ENCODE peak calls at places on chromosome 16, in four cellular contexts. V is nephron progenitor cell, R is kidney, I is PC-9. E is an unnamed sample.

GRCh38 chr16:84156342-84156784 is 11.3 kb downstream of the DNAAF1 start:
- DNase-seq in I (peak), R (no peak), V (no peak), E (peak)

GRCh38 chr16:67666538-67667433 is at the start of the genes C16orf86 and ENKD1:
- DNase-seq in I (peak), R (peak), V (peak), E (peak)

GRCh38 chr16:60318486-60318885 is 1584.4 kb upstream of the GOT2 start:
- DNase-seq in I (no peak), V (no peak), R (no peak), E (no peak)

GRCh38 chr16:2335286-2335895 is 5.1 kb downstream of the ABCA3 start:
- DNase-seq in V (no peak), I (no peak), R (no peak), E (no peak)

GRCh38 chr16:70434489-70435260 is 4.2 kb downstream of the ST3GAL2 start:
- DNase-seq in V (no peak), R (no peak), I (no peak), E (no peak)

GRCh38 chr16:89325861-89326471 is 108.5 kb downstream of the ZNF778 start:
- DNase-seq in R (peak), I (peak), V (no peak), E (peak)

GRCh38 chr16:4675864-4676786 is 17.2 kb upstream of the NUDT16L1 start:
- DNase-seq in R (no peak), I (no peak), V (no peak), E (no peak)

GRCh38 chr16:19105891-19106624 is 7.7 kb upstream of the ITPRIPL2 start:
- DNase-seq in I (no peak), V (no peak), R (peak), E (no peak)

GRCh38 chr16:29023279-29024278 is 38.7 kb downstream of the LAT start:
- DNase-seq in I (peak), V (no peak), R (no peak), E (no peak)

GRCh38 chr16:2035431-2036199 is 8.9 kb downstream of the NHERF2 start:
- DNase-seq in R (peak), I (peak), V (peak), E (no peak)

GRCh38 chr16:54430491-54431030 is 144.0 kb upstream of the IRX3 start:
- DNase-seq in R (no peak), V (no peak), I (no peak), E (no peak)

GRCh38 chr16:53457670-53458069 is 23.4 kb downstream of the RBL2 start:
- DNase-seq in R (no peak), V (no peak), I (no peak), E (no peak)

GRCh38 chr16:8646271-8646670 is 24.8 kb downstream of the METTL22 start:
- DNase-seq in I (no peak), V (no peak), R (no peak), E (no peak)

GRCh38 chr16:31094088-31094423 is 541 bp downstream of the VKORC1 start:
- DNase-seq in V (peak), R (no peak), I (no peak), E (peak)

GRCh38 chr16:89546781-89547180 is 13.7 kb upstream of the RPL13 start:
- DNase-seq in R (no peak), V (no peak), I (no peak), E (no peak)

GRCh38 chr16:65289022-65289421 is 167.2 kb upstream of the CDH11 start:
- DNase-seq in V (no peak), I (no peak), R (no peak), E (no peak)

GRCh38 chr16:66844342-66845079 is at the start of gene CA7:
- DNase-seq in R (peak), I (no peak), V (peak), E (no peak)

GRCh38 chr16:8572919-8573724 is 17.2 kb downstream of the TMEM114 start:
- DNase-seq in R (no peak), V (peak), I (peak), E (peak)

GRCh38 chr16:27253526-27253930 is 15.0 kb downstream of the NSMCE1 start:
- DNase-seq in I (no peak), V (no peak), R (no peak), E (no peak)

GRCh38 chr16:69579783-69580182 is 14.0 kb downstream of the NFAT5 start:
- DNase-seq in I (no peak), R (no peak), V (no peak), E (no peak)

GRCh38 chr16:83952587-83952939 is 477 bp upstream of the OSGIN1 start:
- DNase-seq in I (no peak), R (no peak), V (no peak), E (no peak)

GRCh38 chr16:58462997-58463891 is 36.7 kb upstream of the NDRG4 start:
- DNase-seq in V (peak), R (no peak), I (no peak), E (peak)

GRCh38 chr16:22614271-22614947 is 103.7 kb downstream of the NPIPB5 start:
- DNase-seq in I (peak), V (no peak), R (no peak), E (peak)

GRCh38 chr16:68081796-68082567 is 3.2 kb upstream of the NFATC3 start:
- DNase-seq in I (no peak), R (no peak), V (no peak), E (no peak)

GRCh38 chr16:68658258-68658973 is 13.3 kb downstream of the CDH3 start:
- DNase-seq in V (no peak), I (peak), R (no peak), E (peak)

GRCh38 chr16:69924777-69925191 is 26.4 kb upstream of the CLEC18A start:
- DNase-seq in V (peak), R (peak), I (no peak), E (no peak)

GRCh38 chr16:83967838-83968482 is at the start of gene NECAB2:
- DNase-seq in I (no peak), V (peak), R (peak), E (peak)

GRCh38 chr16:64308721-64309120 is 813.1 kb downstream of the CDH11 start:
- DNase-seq in I (no peak), V (no peak), R (no peak), E (no peak)

GRCh38 chr16:19499006-19499405 is 22.9 kb downstream of the GDE1 start:
- DNase-seq in I (no peak), R (no peak), V (no peak), E (no peak)

GRCh38 chr16:51875834-51876725 is 670.9 kb downstream of the TOX3 start:
- DNase-seq in R (no peak), I (no peak), V (peak), E (no peak)

GRCh38 chr16:73965591-73965990 is 331.0 kb upstream of the PSMD7 start:
- DNase-seq in V (no peak), I (no peak), R (no peak), E (no peak)
- TF ChIP-seq CTCF in V (no peak), I (no peak), R (no peak), E (no peak)

GRCh38 chr16:14037960-14038359 is 33.2 kb upstream of the MRTFB start:
- DNase-seq in I (no peak), V (no peak), R (no peak), E (no peak)
- TF ChIP-seq CTCF in I (no peak), V (no peak), R (no peak), E (no peak)

DNA sequence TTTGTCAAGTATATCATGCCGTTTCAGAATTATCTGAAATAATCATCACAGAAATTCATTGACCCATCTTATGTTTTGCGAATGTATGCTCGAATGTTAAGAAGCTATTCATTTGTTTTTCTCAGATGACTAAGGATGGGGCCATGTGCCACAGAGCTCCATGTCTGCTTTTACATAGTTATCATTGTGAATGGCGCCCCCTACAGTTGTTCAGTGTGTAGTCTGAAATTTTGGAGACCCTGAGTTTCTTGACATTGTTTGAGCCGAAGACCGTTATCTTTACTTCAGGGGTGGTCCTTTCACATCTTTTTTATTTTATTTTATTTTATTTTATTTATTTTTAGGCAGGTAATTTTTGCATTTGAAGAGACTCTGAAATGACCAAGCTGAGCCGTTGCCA is 972.0 kb upstream of the RBFOX1 start:
- DNase-seq in V (no peak), R (no peak), I (no peak), E (no peak)
- TF ChIP-seq CTCF in V (peak), R (no peak), I (no peak), E (no peak)

DNA sequence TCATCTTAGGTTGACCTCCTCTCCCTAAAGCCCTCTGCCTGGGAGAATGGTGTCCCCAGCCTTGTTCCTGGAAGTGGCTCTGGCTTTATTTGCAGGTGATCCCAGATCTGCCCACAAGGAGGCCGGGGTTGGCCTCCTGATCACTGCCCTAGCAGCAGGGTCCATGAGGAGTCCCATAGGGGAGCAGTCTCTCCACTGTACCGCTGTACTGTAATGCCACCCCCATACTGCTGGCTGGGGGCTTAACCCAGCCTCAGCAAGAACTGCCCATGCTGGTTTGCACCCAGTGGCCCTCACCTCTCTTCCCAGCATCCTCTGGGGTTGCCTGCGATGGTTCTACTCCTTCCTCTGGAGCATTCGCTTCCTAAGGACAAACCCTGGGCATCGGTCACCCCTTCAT is 39.1 kb downstream of the PSME3IP1 start:
- DNase-seq in I (no peak), V (no peak), R (no peak), E (peak)
- TF ChIP-seq CTCF in I (peak), V (peak), R (no peak), E (peak)

DNA sequence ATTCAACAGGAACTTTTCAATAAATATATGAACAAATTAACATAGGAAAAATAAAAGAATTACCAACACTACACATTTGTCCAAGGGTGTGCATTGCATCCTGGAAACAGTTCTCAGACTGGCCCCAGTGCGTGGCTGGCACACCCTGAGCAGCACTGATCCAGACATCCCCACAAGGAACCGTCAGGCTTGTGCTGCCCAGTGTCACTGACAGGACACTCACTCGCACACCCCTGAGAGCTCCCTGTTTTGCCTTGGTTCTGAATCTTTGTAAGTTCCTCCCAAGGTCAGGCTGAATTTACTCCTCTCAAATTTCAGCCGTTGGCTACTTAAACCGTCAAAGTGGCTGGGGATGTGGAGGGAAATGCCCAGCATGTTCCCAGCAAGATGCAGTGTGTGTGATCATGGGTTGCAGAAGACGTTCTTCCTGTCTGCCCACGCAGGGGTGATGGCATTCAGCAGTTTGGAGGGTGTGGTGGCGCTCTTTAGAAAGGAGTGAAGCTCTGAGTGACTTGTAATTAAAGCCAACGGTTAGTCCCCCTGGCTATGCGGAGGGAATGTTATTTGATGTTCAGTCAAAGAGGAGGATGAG is 1.7 kb downstream of the MT2A start:
- DNase-seq in R (peak), V (no peak), I (peak), E (no peak)
- TF ChIP-seq CTCF in R (no peak), V (no peak), I (no peak), E (no peak)

GRCh38 chr16:87653234-87653633 is 50.9 kb downstream of the JPH3 start:
- DNase-seq in I (no peak), V (no peak), R (no peak), E (peak)
- TF ChIP-seq CTCF in I (peak), V (peak), R (no peak), E (peak)

DNA sequence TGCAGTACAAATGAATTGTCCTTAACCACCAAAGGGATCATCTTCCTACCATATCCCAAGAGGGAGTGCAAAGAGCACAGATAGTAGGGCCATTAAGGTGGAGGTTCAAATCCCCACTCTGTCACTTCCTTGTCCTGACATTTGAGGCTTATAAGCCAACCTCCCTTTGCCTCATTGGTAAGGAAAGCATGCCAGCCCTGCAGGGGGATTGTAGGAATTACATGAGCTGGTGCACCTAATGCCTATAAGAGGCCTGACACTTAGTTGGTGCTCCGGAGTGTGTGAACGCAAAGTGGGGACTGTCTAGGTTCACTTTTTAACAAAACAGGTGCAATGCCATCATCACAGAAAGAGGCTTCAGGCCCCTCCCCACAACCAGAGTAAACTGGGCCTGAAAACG is 374.4 kb downstream of the SNX29 start:
- DNase-seq in R (no peak), V (no peak), I (no peak), E (no peak)
- TF ChIP-seq CTCF in R (no peak), V (no peak), I (no peak), E (no peak)

DNA sequence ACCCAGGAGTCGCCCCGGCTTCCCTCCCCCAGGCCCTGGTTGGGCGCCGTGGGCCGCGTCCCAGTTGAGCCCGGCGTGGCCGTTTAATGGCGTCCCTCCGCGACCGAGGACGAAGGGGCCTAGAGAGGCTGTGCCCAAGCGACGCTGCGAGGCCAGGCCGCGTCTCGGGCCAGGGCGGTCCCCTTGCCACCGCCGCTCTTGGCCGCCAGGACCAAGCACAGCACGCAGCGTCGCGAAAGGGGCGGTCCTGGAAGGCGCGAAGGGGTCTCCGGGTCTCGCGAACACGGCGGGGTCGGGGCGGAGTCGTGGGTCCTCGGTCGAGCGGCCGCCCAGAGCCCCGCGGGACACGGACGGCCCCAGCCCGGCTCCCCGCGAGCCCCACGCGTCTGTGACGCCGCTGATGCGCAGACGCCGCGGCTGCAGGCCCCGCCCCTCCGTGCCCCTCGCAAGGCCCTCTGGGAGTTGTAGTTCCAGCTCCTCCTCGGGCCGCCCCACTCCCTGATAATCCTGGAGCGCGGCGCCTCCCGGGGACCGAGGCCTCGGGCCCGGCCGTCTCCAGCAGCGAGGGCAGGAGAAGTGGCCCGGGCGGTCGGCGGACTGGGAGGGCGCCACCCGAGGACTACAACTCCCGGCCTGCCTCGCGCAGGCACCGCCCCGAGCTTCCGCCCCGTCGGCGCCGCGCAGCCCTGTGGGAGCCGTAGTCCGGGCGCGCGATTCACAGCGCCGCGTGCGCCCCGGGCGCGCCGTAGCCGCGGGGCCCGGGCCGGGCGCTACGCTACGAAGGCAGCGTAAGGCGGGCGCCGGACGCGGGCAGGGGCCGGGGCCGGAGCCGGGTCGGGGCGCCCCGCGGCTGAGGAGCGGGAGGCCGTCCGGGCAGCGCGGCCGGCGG is at the start of gene CAPN15:
- DNase-seq in I (peak), R (peak), V (peak), E (peak)
- TF ChIP-seq CTCF in I (no peak), R (no peak), V (no peak), E (peak)

GRCh38 chr16:47129755-47130435 is 13.8 kb downstream of the NETO2 start:
- DNase-seq in R (no peak), I (no peak), V (no peak), E (no peak)

GRCh38 chr16:47136101-47136820 is 7.5 kb downstream of the NETO2 start:
- DNase-seq in V (no peak), I (no peak), R (no peak), E (peak)

GRCh38 chr16:47134550-47134949 is 9.2 kb downstream of the NETO2 start:
- DNase-seq in I (no peak), V (no peak), R (no peak), E (no peak)

DNA sequence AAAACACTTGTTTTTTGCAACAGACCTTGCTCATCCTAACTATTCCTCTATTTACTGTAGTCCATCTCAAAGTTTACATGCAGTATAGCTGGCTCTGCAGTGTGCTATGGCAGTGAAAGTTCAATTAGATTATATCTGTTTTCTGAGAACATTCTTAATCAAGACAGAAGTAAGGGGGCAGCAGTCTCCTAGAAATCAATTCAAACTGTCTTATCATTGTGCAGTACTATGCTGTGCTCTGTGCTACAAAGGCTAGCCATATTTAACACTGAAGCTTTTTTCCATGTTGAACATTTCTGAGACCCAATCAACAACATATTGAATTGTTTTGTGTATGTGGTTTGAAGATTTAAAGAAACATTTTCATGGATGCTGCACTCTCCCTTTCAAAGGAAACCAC is 11.4 kb downstream of the NETO2 start:
- DNase-seq in V (no peak), R (no peak), I (no peak), E (no peak)
- TF ChIP-seq CTCF in V (no peak), R (no peak), I (no peak), E (no peak)

DNA sequence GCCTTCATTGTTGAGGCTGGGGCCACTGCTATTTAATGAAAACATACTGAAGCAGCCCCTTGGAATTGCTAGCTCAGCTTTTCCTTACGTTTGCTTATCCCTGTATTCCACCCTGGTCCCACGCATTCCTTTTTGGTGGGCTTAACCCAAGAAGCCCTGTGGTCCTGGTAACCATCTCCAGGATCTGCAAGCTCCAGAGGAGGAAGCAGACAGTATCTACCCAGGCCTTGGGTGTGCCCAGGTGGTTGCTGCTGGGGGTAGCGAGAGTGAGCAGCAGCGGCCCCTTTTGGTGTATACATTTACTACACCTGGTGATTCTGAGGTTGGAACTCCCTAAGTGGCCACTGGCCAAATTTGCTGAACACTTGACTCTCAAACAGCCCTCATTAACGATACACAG is 97.7 kb downstream of the CBLN1 start:
- DNase-seq in R (no peak), I (no peak), V (peak), E (peak)
- TF ChIP-seq CTCF in R (no peak), I (peak), V (peak), E (no peak)

E was measured in Calu3.